ENCODE peak calls at places on chromosomes 1 and 21, in nine cellular contexts. P, V, W, T, E, I, Q, H and D are unnamed samples.

GRCh38 chr1:167452483-167452882 is 65.8 kb downstream of the CD247 start:
- DNase-seq in H (no peak), T (no peak), Q (no peak), V (no peak), E (no peak), W (no peak), I (no peak), P (no peak), D (no peak)

GRCh38 chr1:184289825-184290550 is 96.8 kb upstream of the C1orf21 start:
- DNase-seq in P (peak; percentile 47), H (no peak), I (peak; percentile 34), T (peak; percentile 8), E (no peak), V (peak; percentile 54), Q (no peak), W (no peak), D (no peak)

GRCh38 chr1:63935553-63935952 is 161.7 kb downstream of the ROR1 start:
- DNase-seq in H (no peak), Q (no peak), W (no peak), I (no peak), T (no peak), E (no peak), V (no peak), P (no peak), D (no peak)

GRCh38 chr21:25107708-25108107 is 499.6 kb downstream of the MRPL39 start:
- DNase-seq in E (peak; percentile 94), P (no peak), W (no peak), V (no peak), Q (no peak), I (peak; percentile 80), H (no peak), T (no peak), D (no peak)

GRCh38 chr1:241639653-241640148 is 468 bp downstream of the CHML start:
- DNase-seq in P (no peak), E (no peak), I (peak; percentile 66), T (no peak), H (no peak), W (no peak), Q (no peak), V (peak; percentile 67), D (peak; percentile 88)

GRCh38 chr1:208025036-208025435 is 114.1 kb upstream of the CD34 start:
- DNase-seq in E (no peak), W (no peak), I (no peak), P (no peak), V (no peak), T (no peak), Q (no peak), H (no peak), D (no peak)

GRCh38 chr1:1069061-1069710 is 4.9 kb downstream of the RNF223 start:
- DNase-seq in V (peak; percentile 81), E (peak; percentile 40), I (peak; percentile 34), H (no peak), P (peak; percentile 87), W (no peak), T (peak; percentile 65), Q (peak; percentile 90), D (peak; percentile 93)

GRCh38 chr1:20080441-20081330 is 10.7 kb downstream of the PLA2G5 start:
- DNase-seq in E (no peak), H (no peak), I (peak; percentile 51), P (no peak), V (no peak), W (no peak), T (no peak), Q (no peak), D (no peak)

GRCh38 chr1:229717774-229718173 is 91.7 kb downstream of the URB2 start:
- DNase-seq in E (no peak), H (no peak), T (no peak), V (peak; percentile 52), P (peak; percentile 71), W (no peak), Q (no peak), I (no peak), D (no peak)

GRCh38 chr1:154779563-154780189 is 90.4 kb downstream of the KCNN3 start:
- DNase-seq in W (no peak), H (no peak), E (no peak), P (no peak), V (no peak), I (no peak), T (no peak), Q (no peak), D (no peak)

GRCh38 chr1:41683681-41684500 is 199.4 kb upstream of the EDN2 start:
- DNase-seq in V (no peak), I (peak; percentile 79), Q (no peak), P (no peak), E (peak; percentile 41), W (no peak), H (no peak), T (no peak), D (no peak)

GRCh38 chr1:6095511-6096242 is 50.0 kb downstream of the KCNAB2 start:
- DNase-seq in T (no peak), P (peak; percentile 6), E (no peak), H (no peak), W (no peak), V (no peak), Q (no peak), I (no peak), D (no peak)

GRCh38 chr1:1921459-1921862 is 2.4 kb upstream of the TMEM52 start:
- DNase-seq in I (no peak), V (no peak), Q (no peak), P (no peak), H (no peak), W (no peak), E (no peak), T (no peak), D (no peak)

GRCh38 chr1:37509181-37509580 is 5.4 kb downstream of the MEAF6 start:
- DNase-seq in T (no peak), H (no peak), I (peak; percentile 47), E (peak; percentile 51), W (no peak), P (no peak), V (peak; percentile 30), Q (no peak), D (no peak)

GRCh38 chr1:94068831-94069648 is 51.9 kb downstream of the ABCA4 start:
- DNase-seq in I (no peak), E (peak; percentile 86), Q (peak; percentile 79), V (peak; percentile 73), H (no peak), T (no peak), W (no peak), P (peak; percentile 87), D (no peak)

GRCh38 chr1:166703726-166704220 is 135.5 kb upstream of the POGK start:
- DNase-seq in P (no peak), V (no peak), E (no peak), Q (no peak), H (no peak), T (no peak), W (no peak), I (no peak), D (no peak)

GRCh38 chr1:224183591-224184312 is 712 bp downstream of the DEGS1 start:
- DNase-seq in I (peak; percentile 82), P (peak; percentile 56), W (no peak), T (no peak), Q (peak; percentile 53), E (peak; percentile 61), V (peak; percentile 64), H (no peak), D (no peak)
- TF ChIP-seq POLR2A in I (no peak), P (no peak), W (no peak), T (no peak), Q (no peak), E (no peak), V (no peak), H (no peak), D (no peak)

GRCh38 chr1:226144045-226144444 is 42.5 kb downstream of the ACBD3 start:
- DNase-seq in H (no peak), P (no peak), T (no peak), W (no peak), Q (no peak), V (no peak), E (no peak), I (no peak), D (no peak)
- H3K4me3 ChIP-seq in H (no peak overlapping the region), P (no peak overlapping the region), T (no peak overlapping the region), W (no peak overlapping the region), Q (no peak overlapping the region), V (no peak overlapping the region), E (no peak overlapping the region), I (no peak overlapping the region), D (no peak overlapping the region)

GRCh38 chr1:209095627-209096595 is 487.6 kb upstream of the CAMK1G start:
- DNase-seq in Q (no peak), V (peak; percentile 64), I (no peak), W (no peak), E (peak; percentile 0), H (no peak), T (no peak), P (peak; percentile 14), D (no peak)

GRCh38 chr1:209094384-209094783 is 489.1 kb upstream of the CAMK1G start:
- DNase-seq in T (no peak), Q (no peak), E (no peak), H (no peak), P (no peak), I (no peak), W (no peak), V (no peak), D (no peak)
- TF ChIP-seq CTCF in T (peak; percentile 15), Q (no peak), E (no peak), H (no peak), P (no peak), I (no peak), W (no peak), V (no peak), D (no peak)

GRCh38 chr21:45353200-45353599 is 51.8 kb upstream of the COL18A1 start:
- DNase-seq in T (no peak), E (no peak), Q (no peak), W (no peak), I (no peak), P (no peak), V (no peak), H (no peak), D (no peak)
- TF ChIP-seq POLR2A in T (no peak), E (no peak), Q (no peak), W (no peak), I (no peak), P (no peak), V (no peak), H (no peak), D (no peak)